ENCODE peak calls at places on chromosomes 6 and 20, in four cellular contexts. F is brain pericyte; R is NCI-H1092 treated with DMSO at 0.1 percent for 48 hours; M is stimulated activated CD4-positive, alpha-beta T cell treated with anti-CD3 and anti-CD28 coated beads, Interleukin-2, amount 100 ng/mL, for 24 hours. V is an unnamed sample.

GRCh38 chr6:35522660-35523658 is 10.3 kb upstream of the TULP1 start:
- DNase-seq in M (peak), F (no peak), R (peak), V (peak)

GRCh38 chr6:35596448-35597442 is 84.0 kb upstream of the TULP1 start:
- DNase-seq in R (no peak), F (peak), M (no peak), V (no peak)

GRCh38 chr6:101722991-101723579 is 329.6 kb downstream of the GRIK2 start:
- DNase-seq in M (no peak), R (no peak), F (peak), V (no peak)

GRCh38 chr6:160808263-160808662 is 106.2 kb downstream of the PLG start:
- DNase-seq in F (no peak), R (no peak), M (no peak), V (no peak)

GRCh38 chr20:44038681-44039123 is 124.0 kb downstream of the TOX2 start:
- DNase-seq in R (peak), M (no peak), F (no peak), V (no peak)

GRCh38 chr6:43490523-43490939 is 13.2 kb downstream of the TJAP1 start:
- DNase-seq in F (no peak), M (no peak), R (no peak), V (no peak)

GRCh38 chr6:113082691-113083090 is 735.6 kb downstream of the RFPL4B start:
- DNase-seq in R (no peak), F (peak), M (no peak), V (peak)

GRCh38 chr6:10630178-10630577 is 64.2 kb downstream of the C6orf52 start:
- DNase-seq in R (no peak), F (no peak), M (no peak), V (no peak)

GRCh38 chr6:14888575-14889000 is 357.3 kb upstream of the JARID2 start:
- DNase-seq in M (no peak), F (no peak), R (no peak), V (no peak)

GRCh38 chr6:109308018-109308492 is 74.2 kb downstream of the CD164 start:
- DNase-seq in F (no peak), R (no peak), M (peak), V (no peak)

GRCh38 chr6:47414517-47415167 is 62.9 kb upstream of the CD2AP start:
- DNase-seq in F (peak), R (no peak), M (no peak), V (peak)

GRCh38 chr6:131519670-131520436 is 53.2 kb upstream of the ARG1 start:
- DNase-seq in F (no peak), R (peak), M (peak), V (peak)

GRCh38 chr6:163634514-163635171 is 220.1 kb downstream of the QKI start:
- DNase-seq in M (no peak), R (peak), F (no peak), V (no peak)

GRCh38 chr6:42569102-42570028 is 5.5 kb downstream of the UBR2 start:
- DNase-seq in R (no peak), M (no peak), F (no peak), V (no peak)

GRCh38 chr6:141956046-141956761 is 176.5 kb upstream of the GJE1 start:
- DNase-seq in F (no peak), R (no peak), M (no peak), V (no peak)

GRCh38 chr20:57397693-57398108 is 6.5 kb downstream of the RBM38 start:
- DNase-seq in F (no peak), M (peak), R (no peak), V (no peak)

GRCh38 chr6:151324079-151324825 is 67.1 kb downstream of the ZBTB2 start:
- DNase-seq in F (peak), R (peak), M (peak), V (peak)

GRCh38 chr20:53343433-53343832 is 250.2 kb downstream of the ZNF217 start:
- DNase-seq in M (no peak), F (no peak), R (peak), V (no peak)

GRCh38 chr6:93447874-93448273 is 28.5 kb upstream of the EPHA7 start:
- DNase-seq in R (no peak), F (no peak), M (no peak), V (no peak)

GRCh38 chr20:44732327-44732726 is 13.3 kb upstream of the KCNK15 start:
- DNase-seq in R (no peak), M (no peak), F (no peak), V (no peak)

GRCh38 chr20:53828673-53829085 is 235.0 kb upstream of the ZNF217 start:
- DNase-seq in R (peak), F (peak), M (no peak), V (peak)

GRCh38 chr6:105646391-105646867 is 243.5 kb upstream of the PREP start:
- DNase-seq in R (no peak), F (no peak), M (peak), V (no peak)

GRCh38 chr6:100257661-100258395 is 206.9 kb downstream of the SIM1 start:
- DNase-seq in F (peak), R (peak), M (no peak), V (peak)

GRCh38 chr20:43749734-43750294 is 23.0 kb upstream of the GTSF1L start:
- DNase-seq in R (peak), F (no peak), M (peak), V (no peak)

GRCh38 chr20:50197463-50197862 is 6.8 kb downstream of the CEBPB start:
- DNase-seq in M (no peak), F (no peak), R (no peak), V (no peak)

GRCh38 chr6:33029297-33030184 is 20.1 kb upstream of the HLA-DOA start:
- DNase-seq in F (no peak), M (no peak), R (no peak), V (no peak)

GRCh38 chr20:25273046-25273445 is 25.2 kb downstream of the PYGB start:
- DNase-seq in F (no peak), M (no peak), R (no peak), V (no peak)

GRCh38 chr6:21846541-21847451 is 253.2 kb downstream of the SOX4 start:
- DNase-seq in R (peak), M (peak), F (no peak), V (no peak)